ENCODE peak calls at places on chromosomes 5 and 9, in six cellular contexts. N is K562, T is HepG2, J is GM12891, D is H1, M is GM12878. A is an unnamed sample.

GRCh38 chr9:70303268-70303667 is 44.5 kb downstream of the SMC5 start:
- DNase-seq in N (no peak), T (no peak), J (no peak), D (no peak), M (no peak), A (no peak)

GRCh38 chr5:162785673-162786072 is 651.7 kb upstream of the CCNG1 start:
- DNase-seq in N (no peak), T (no peak), J (no peak), D (no peak), M (no peak), A (no peak)

GRCh38 chr9:125387861-125388524 is 126.4 kb downstream of the GAPVD1 start:
- DNase-seq in N (no peak), T (no peak), J (no peak), D (no peak), M (no peak), A (no peak)

GRCh38 chr5:2538169-2538568 is 213.3 kb downstream of the IRX2 start:
- DNase-seq in N (no peak), T (no peak), J (no peak), D (no peak), M (no peak), A (no peak)

GRCh38 chr9:98034593-98035546 is 21.7 kb upstream of the NANS start:
- DNase-seq in N (peak), T (peak), J (no peak), D (peak), M (peak), A (no peak)

GRCh38 chr9:113976915-113977314 is 100.8 kb downstream of the ZNF618 start:
- DNase-seq in N (no peak), T (no peak), J (no peak), D (no peak), M (no peak), A (no peak)

GRCh38 chr5:152397581-152397980 is 7.5 kb downstream of the NMUR2 start:
- DNase-seq in N (no peak), T (no peak), J (no peak), D (no peak), M (peak), A (no peak)

GRCh38 chr5:143695244-143695885 is 116.6 kb upstream of the HMHB1 start:
- DNase-seq in N (no peak), T (no peak), J (no peak), D (no peak), M (no peak), A (no peak)

GRCh38 chr5:58071566-58071965 is 388.3 kb downstream of the PLK2 start:
- DNase-seq in N (peak), T (no peak), J (no peak), D (no peak), M (no peak), A (no peak)

GRCh38 chr5:123701511-123702200 is 189.7 kb downstream of the CSNK1G3 start:
- DNase-seq in N (no peak), T (no peak), J (no peak), D (no peak), M (no peak), A (no peak)

GRCh38 chr9:120394058-120394669 is 185.8 kb downstream of the CDK5RAP2 start:
- DNase-seq in N (no peak), T (peak), J (no peak), D (no peak), M (no peak), A (no peak)

GRCh38 chr5:69431424-69432303 is 16.7 kb downstream of the MARVELD2 start:
- DNase-seq in N (no peak), T (no peak), J (no peak), D (no peak), M (no peak), A (no peak)

GRCh38 chr9:136062657-136063439 is 32.2 kb downstream of the NACC2 start:
- DNase-seq in N (no peak), T (no peak), J (no peak), D (no peak), M (no peak), A (no peak)

GRCh38 chr9:134365791-134366222 is 39.6 kb downstream of the RXRA start:
- DNase-seq in N (peak), T (no peak), J (no peak), D (no peak), M (no peak), A (no peak)

GRCh38 chr9:112571624-112572341 is 85.2 kb downstream of the KIAA1958 start:
- DNase-seq in N (no peak), T (no peak), J (no peak), D (no peak), M (no peak), A (no peak)

GRCh38 chr9:108093773-108094675 is 604.5 kb upstream of the KLF4 start:
- DNase-seq in N (peak), T (peak), J (no peak), D (no peak), M (no peak), A (no peak)

GRCh38 chr5:2657151-2657550 is 94.3 kb downstream of the IRX2 start:
- DNase-seq in N (no peak), T (no peak), J (no peak), D (no peak), M (no peak), A (no peak)

GRCh38 chr9:84513473-84513872 is 156.1 kb upstream of the NTRK2 start:
- DNase-seq in N (no peak), T (no peak), J (no peak), D (no peak), M (no peak), A (no peak)

GRCh38 chr5:72848474-72849428 is 32.3 kb downstream of the TNPO1 start:
- DNase-seq in N (peak), T (peak), J (peak), D (no peak), M (peak), A (peak)

GRCh38 chr9:128203842-128204551 is 818 bp downstream of the DNM1 start:
- DNase-seq in N (peak), T (no peak), J (no peak), D (no peak), M (no peak), A (no peak)
- TF ChIP-seq POLR2A in N (no peak), T (no peak), J (no peak), D (no peak), M (no peak), A (no peak)

DNA sequence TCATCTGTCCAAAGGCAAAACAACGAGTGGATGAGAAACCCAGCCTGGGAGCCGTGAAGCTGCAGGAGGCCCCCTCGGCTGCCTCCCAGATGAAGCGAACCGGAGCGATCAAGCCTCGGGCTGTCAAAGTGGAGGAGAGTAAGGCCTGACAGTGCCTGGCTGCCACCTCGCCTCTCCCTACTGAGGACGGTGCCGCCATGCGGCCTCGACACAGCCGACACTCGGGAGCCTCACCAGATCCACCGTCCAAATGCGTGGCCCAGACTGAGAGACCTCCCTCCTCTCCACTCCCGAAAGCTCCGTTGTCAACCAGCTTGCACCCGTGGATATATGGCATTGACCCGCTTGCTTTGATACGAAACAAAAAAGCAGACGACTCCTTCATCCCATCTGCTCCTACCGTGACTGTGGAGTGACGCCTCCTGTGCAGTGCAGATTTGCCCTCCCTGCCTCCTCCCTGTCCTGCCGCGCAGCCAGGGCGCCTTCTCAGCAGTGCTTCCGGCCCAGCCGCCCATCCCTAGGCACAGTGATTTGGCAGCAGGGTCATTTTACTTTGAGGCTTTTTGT is 6.9 kb upstream of the POMT1 start:
- DNase-seq in N (no peak), T (no peak), J (no peak), D (no peak), M (no peak), A (no peak)
- TF ChIP-seq POLR2AphosphoS5 in N (no peak), T (no peak), J (no peak), D (no peak), M (no peak), A (no peak)

DNA sequence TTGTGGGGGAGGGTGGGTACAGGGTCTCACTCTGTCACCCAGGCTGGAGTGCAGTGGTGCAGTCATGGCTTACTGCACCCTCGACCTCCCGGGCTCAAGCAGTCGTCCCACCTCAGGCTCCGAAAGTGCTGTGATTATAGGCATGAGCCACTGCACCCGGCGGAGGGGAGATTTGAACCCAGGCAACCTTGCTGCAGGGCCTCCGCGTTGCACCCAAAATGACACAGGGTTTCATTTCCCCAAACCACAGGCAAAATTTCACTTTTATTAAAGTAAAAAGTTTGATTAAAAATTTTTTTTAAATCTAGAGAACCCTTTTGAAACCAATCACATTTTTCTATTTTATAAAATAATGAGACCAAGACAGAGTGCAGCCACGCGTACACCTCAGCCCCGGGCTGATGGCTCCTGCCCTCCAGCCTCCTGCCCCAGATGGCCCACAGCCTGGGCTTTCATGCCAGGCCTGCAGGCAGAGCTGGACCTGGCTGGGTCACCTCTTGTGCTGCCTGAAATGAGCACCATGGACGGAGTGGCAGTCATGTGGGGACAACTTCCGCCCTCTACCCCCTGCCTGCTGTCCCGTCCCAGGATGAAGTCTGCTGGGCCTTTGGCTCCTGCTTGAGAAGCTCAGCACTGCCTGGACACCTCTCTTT is 30.5 kb downstream of the USP20 start:
- DNase-seq in N (no peak), T (no peak), J (no peak), D (no peak), M (no peak), A (no peak)
- TF ChIP-seq TAF1 in N (no peak), T (no peak), J (no peak), D (no peak), M (no peak), A (no peak)

GRCh38 chr5:180787025-180787424 is 15.6 kb downstream of the MGAT1 start:
- DNase-seq in N (no peak), T (no peak), J (no peak), D (no peak), M (no peak), A (no peak)

GRCh38 chr5:180784497-180785097 is 18.0 kb downstream of the MGAT1 start:
- DNase-seq in N (peak), T (peak), J (peak), D (no peak), M (no peak), A (peak)

GRCh38 chr5:180786398-180787005 is 16.1 kb downstream of the MGAT1 start:
- DNase-seq in N (no peak), T (no peak), J (no peak), D (no peak), M (no peak), A (no peak)

GRCh38 chr5:180785794-180786221 is 16.8 kb downstream of the MGAT1 start:
- DNase-seq in N (no peak), T (no peak), J (no peak), D (peak), M (no peak), A (no peak)

DNA sequence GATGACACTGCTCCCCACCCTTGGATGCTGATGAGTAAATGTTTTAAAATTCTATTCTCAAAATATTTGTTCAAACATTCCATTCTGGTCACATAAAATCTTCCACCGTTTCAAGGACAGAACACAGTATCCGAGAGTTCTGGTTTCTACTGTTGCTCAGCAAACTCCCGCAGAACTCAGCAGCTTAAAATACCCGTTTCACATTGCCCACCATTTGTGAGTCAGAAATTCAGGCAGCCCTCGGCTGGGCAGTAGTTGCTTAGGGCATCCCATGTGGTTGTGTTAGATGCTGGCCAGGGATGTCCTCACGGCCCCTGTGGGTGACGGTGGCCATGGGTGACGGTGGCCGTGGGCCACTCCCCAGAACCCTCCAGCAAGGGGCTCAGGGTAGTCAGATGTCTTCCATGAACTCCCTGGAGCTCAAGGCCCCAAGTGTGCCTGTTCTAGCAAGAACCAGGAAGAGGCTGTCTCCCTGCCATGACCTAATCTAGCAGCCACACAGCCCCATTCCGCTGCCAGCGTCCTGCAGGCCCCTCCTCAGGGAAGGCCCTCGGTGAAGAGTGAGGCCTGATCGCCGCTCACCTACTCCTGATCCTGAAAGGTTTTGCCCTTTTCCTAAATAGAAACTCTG is 17.3 kb downstream of the MGAT1 start:
- DNase-seq in N (no peak), T (peak), J (no peak), D (no peak), M (no peak), A (no peak)
- TF ChIP-seq POLR2A in N (no peak), T (no peak), J (no peak), D (no peak), M (no peak), A (no peak)

GRCh38 chr5:150608991-150609390 is 31.5 kb upstream of the SYNPO start:
- DNase-seq in N (no peak), T (no peak), J (no peak), D (no peak), M (no peak), A (no peak)

GRCh38 chr5:150612405-150612804 is 28.1 kb upstream of the SYNPO start:
- DNase-seq in N (no peak), T (no peak), J (no peak), D (no peak), M (no peak), A (no peak)

GRCh38 chr5:150609843-150610584 is 30.4 kb upstream of the SYNPO start:
- DNase-seq in N (no peak), T (peak), J (no peak), D (no peak), M (no peak), A (no peak)

GRCh38 chr5:150612905-150613670 is 27.4 kb upstream of the SYNPO start:
- DNase-seq in N (no peak), T (no peak), J (no peak), D (no peak), M (no peak), A (no peak)

DNA sequence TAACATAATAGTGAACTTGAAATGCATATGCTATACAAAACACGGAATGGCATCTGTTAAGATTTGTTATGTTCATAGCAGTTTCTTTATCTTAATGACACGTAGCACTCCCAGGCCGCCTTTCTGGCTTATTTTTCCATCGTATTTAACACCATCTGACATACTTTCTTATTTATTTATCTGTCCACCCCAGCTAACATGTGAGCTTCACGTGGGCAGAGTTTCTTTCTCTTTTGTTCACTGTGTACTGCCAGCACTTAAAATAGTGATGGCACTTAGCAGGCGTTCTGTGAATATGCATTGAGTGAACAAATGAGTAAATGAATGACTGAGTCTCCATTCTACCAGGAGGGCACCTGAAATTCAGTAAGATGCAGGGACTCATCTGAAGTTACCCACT is 29.4 kb upstream of the SYNPO start:
- DNase-seq in N (no peak), T (no peak), J (no peak), D (no peak), M (no peak), A (no peak)
- TF ChIP-seq POLR2AphosphoS5 in N (no peak), T (no peak), J (no peak), D (no peak), M (no peak), A (no peak)

GRCh38 chr5:94885931-94886330 is 267.5 kb downstream of the SLF1 start:
- DNase-seq in N (no peak), T (no peak), J (no peak), D (no peak), M (no peak), A (no peak)

GRCh38 chr5:94884294-94884693 is 265.8 kb downstream of the SLF1 start:
- DNase-seq in N (no peak), T (no peak), J (no peak), D (no peak), M (no peak), A (no peak)

GRCh38 chr5:94890907-94891306 is 272.4 kb downstream of the SLF1 start:
- DNase-seq in N (no peak), T (no peak), J (no peak), D (no peak), M (no peak), A (no peak)

GRCh38 chr5:94891565-94892362 is 273.3 kb downstream of the SLF1 start:
- DNase-seq in N (no peak), T (no peak), J (no peak), D (no peak), M (no peak), A (no peak)

GRCh38 chr5:94888674-94889073 is 270.2 kb downstream of the SLF1 start:
- DNase-seq in N (no peak), T (no peak), J (no peak), D (no peak), M (no peak), A (no peak)
- TF ChIP-seq TAF1 in N (no peak), T (no peak), J (no peak), D (no peak), M (no peak), A (no peak)

GRCh38 chr9:133275105-133276000 is at the start of gene ABO:
- DNase-seq in N (peak), T (no peak), J (no peak), D (no peak), M (no peak), A (no peak)
- TF ChIP-seq POLR2A in N (peak), T (no peak), J (no peak), D (no peak), M (no peak), A (no peak)

GRCh38 chr5:14142856-14143508 is at the start of gene TRIO:
- DNase-seq in N (peak), T (peak), J (peak), D (peak), M (no peak), A (peak)

GRCh38 chr5:14145356-14146334 is 2.5 kb downstream of the TRIO start:
- DNase-seq in N (no peak), T (no peak), J (no peak), D (no peak), M (no peak), A (no peak)

GRCh38 chr5:14143509-14143842 is 334 bp downstream of the TRIO start:
- DNase-seq in N (peak), T (no peak), J (no peak), D (no peak), M (no peak), A (no peak)

GRCh38 chr5:14143843-14144585 is 872 bp downstream of the TRIO start:
- DNase-seq in N (peak), T (no peak), J (peak), D (no peak), M (no peak), A (peak)

GRCh38 chr5:14144586-14145355 is 1.6 kb downstream of the TRIO start:
- DNase-seq in N (peak), T (no peak), J (peak), D (no peak), M (peak), A (peak)
- TF ChIP-seq POLR2AphosphoS5 in N (no peak), T (no peak), J (peak), D (no peak), M (peak), A (peak)

GRCh38 chr5:16916262-16916878 is 19.7 kb downstream of the MYO10 start:
- DNase-seq in N (no peak), T (no peak), J (no peak), D (no peak), M (no peak), A (no peak)
- TF ChIP-seq TAF1 in N (no peak), T (no peak), J (no peak), D (no peak), M (no peak), A (no peak)